ENCODE peak calls at places on chromosomes 13 and 19, in ten cellular contexts. E is breast epithelium, L is GM12892, I is HepG2, V is uterus, N is endothelial cell of umbilical vein, B is lower leg skin, A is right lobe of liver, H is body of pancreas, K is GM12878. C is an unnamed sample.

GRCh38 chr19:1239420-1239795 is 1.6 kb upstream of the CBARP start:
- DNase-seq in E (no peak), L (no peak), I (no peak), V (no peak), N (no peak), B (no peak), A (no peak), H (no peak), K (no peak), C (no peak)

GRCh38 chr13:44764334-44764733 is 188.2 kb upstream of the TSC22D1 start:
- DNase-seq in E (no peak), L (no peak), I (no peak), V (no peak), N (no peak), B (no peak), A (no peak), H (peak; percentile 78), K (no peak), C (no peak)

GRCh38 chr13:46354143-46355087 is 32.6 kb downstream of the RUBCNL start:
- DNase-seq in E (no peak), L (no peak), I (peak; percentile 68), V (no peak), N (peak; percentile 14), B (no peak), A (no peak), H (no peak), K (peak; percentile 53), C (no peak)

GRCh38 chr13:73167046-73167820 is 108.4 kb downstream of the KLF5 start:
- DNase-seq in E (no peak), L (no peak), I (no peak), V (no peak), N (no peak), B (no peak), A (no peak), H (no peak), K (no peak), C (no peak)

GRCh38 chr19:16175954-16176353 is 2.6 kb upstream of the CIB3 start:
- DNase-seq in E (no peak), L (no peak), I (no peak), V (no peak), N (no peak), B (no peak), A (no peak), H (no peak), K (no peak), C (no peak)

GRCh38 chr13:57632276-57633140 is 964 bp downstream of the PCDH17 start:
- DNase-seq in E (peak; percentile 51), L (no peak), I (no peak), V (no peak), N (peak; percentile 39), B (no peak), A (peak; percentile 51), H (peak; percentile 15), K (no peak), C (peak; percentile 11)

GRCh38 chr19:1465191-1466016 is 13.6 kb downstream of the C19orf25 start:
- DNase-seq in E (no peak), L (no peak), I (no peak), V (no peak), N (peak; percentile 41), B (no peak), A (peak; percentile 67), H (no peak), K (no peak), C (no peak)

GRCh38 chr19:41893899-41894298 is 10.9 kb downstream of the ARHGEF1 start:
- DNase-seq in E (no peak), L (no peak), I (peak; percentile 59), V (no peak), N (no peak), B (no peak), A (no peak), H (no peak), K (no peak), C (no peak)

GRCh38 chr13:70098669-70099068 is 9.0 kb upstream of the ATXN8OS start:
- DNase-seq in E (no peak), L (no peak), I (no peak), V (no peak), N (peak; percentile 14), B (no peak), A (no peak), H (no peak), K (no peak), C (no peak)

GRCh38 chr13:51717786-51718398 is 86.1 kb downstream of the DHRS12 start:
- DNase-seq in E (no peak), L (no peak), I (no peak), V (no peak), N (no peak), B (no peak), A (no peak), H (no peak), K (no peak), C (no peak)

GRCh38 chr19:3687774-3688706 is 12.2 kb downstream of the PIP5K1C start:
- DNase-seq in E (peak; percentile 78), L (peak; percentile 70), I (peak; percentile 41), V (peak; percentile 21), N (no peak), B (no peak), A (peak; percentile 72), H (peak; percentile 57), K (no peak), C (no peak)

GRCh38 chr19:47284324-47284899 is 9.7 kb downstream of the INAFM1 start:
- DNase-seq in E (no peak), L (no peak), I (peak; percentile 53), V (peak; percentile 33), N (peak; percentile 57), B (no peak), A (no peak), H (no peak), K (no peak), C (no peak)

GRCh38 chr13:28558126-28558525 is 63.2 kb upstream of the FLT1 start:
- DNase-seq in E (no peak), L (no peak), I (no peak), V (no peak), N (peak; percentile 71), B (no peak), A (no peak), H (no peak), K (no peak), C (no peak)

GRCh38 chr19:15280048-15280725 is 47.9 kb upstream of the EPHX3 start:
- DNase-seq in E (no peak), L (no peak), I (no peak), V (no peak), N (no peak), B (no peak), A (peak; percentile 39), H (no peak), K (no peak), C (no peak)

GRCh38 chr13:99275093-99275469 is 16.9 kb upstream of the GPR18 start:
- DNase-seq in E (no peak), L (no peak), I (no peak), V (no peak), N (no peak), B (no peak), A (no peak), H (no peak), K (no peak), C (no peak)

GRCh38 chr13:94249512-94249911 is 230.0 kb downstream of the DCT start:
- DNase-seq in E (no peak), L (no peak), I (peak; percentile 27), V (no peak), N (no peak), B (no peak), A (no peak), H (no peak), K (no peak), C (no peak)

DNA sequence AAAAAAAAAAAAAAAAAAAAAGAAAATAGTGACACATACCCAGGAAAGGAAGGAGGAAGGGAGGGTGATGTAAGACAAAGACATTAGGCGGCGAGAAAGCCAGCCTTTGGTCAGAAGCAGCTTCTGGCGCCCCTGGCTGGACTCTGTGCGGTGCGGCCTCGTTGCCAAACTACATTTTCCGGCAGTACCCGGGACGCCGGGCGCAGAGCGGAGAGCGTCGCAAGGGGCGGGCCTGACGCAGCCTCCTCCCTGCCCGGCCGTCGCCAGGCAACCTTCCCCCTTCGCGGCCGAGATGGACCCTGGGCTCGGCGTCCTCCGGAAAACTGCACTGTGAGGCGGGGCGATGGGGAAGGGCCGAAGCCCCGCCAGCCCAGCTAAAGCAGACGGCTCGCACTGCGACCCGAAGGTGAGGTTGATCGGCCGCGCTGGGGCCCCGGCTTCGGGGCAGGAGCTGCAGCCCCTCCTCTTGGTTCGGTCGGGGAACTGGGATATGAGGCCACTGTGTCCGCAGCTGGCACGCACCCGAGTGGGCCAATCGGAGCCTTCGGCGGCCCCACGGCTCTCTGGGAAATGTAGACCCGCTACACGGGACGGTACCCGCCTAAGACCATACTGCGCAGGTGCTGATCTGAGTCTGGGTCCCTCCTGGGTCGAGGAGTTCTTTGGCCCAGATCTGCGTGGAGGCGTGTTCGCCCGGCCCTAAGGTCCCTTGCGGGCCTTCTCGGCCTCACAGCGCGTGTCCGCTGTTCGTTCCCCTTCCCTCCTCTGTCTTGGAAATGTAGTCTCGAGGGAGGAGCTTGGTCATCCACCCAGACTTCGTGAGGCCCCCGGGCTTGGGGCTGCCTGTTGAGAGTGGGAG is 2.3 kb upstream of the MZF1 start:
- DNase-seq in E (peak; percentile 88), L (peak; percentile 72), I (peak; percentile 83), V (peak; percentile 90), N (peak; percentile 95), B (peak; percentile 97), A (peak; percentile 93), H (peak; percentile 87), K (peak; percentile 58), C (peak; percentile 91)
- TF ChIP-seq POLR2A in E (no peak), L (peak; percentile 70), I (peak; percentile 95), V (peak; percentile 76), N (peak; percentile 91), B (no peak), A (peak; percentile 42), H (peak; percentile 57), K (peak; percentile 75), C (no peak)

GRCh38 chr13:27549406-27549981 is 70.8 kb downstream of the LNX2 start:
- DNase-seq in E (no peak), L (no peak), I (no peak), V (no peak), N (no peak), B (no peak), A (no peak), H (peak; percentile 75), K (no peak), C (no peak)
- TF ChIP-seq POLR2A in E (no peak), L (no peak), I (no peak), V (no peak), N (no peak), B (no peak), A (no peak), H (no peak), K (no peak), C (no peak)

DNA sequence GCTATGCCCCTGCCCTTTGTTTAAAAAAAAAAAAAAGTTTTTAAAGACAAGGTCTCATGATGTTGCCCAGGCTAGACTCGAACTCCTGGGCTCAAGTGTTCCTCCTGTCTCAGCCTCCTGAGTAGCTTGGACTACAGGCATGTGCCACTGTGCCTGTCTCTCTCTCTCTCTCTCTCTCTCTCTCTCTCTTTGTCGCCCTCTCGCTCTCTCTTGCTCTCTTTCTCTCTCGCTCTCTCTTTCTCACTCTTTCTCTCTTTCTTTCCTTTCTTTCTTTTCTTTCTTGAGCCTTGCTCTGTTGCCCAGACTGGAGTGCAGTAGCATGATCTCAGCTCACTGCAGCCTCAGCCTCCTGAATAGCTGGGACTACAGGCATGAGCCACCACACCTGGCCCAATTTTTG is 7.5 kb downstream of the COX6B1 start:
- DNase-seq in E (no peak), L (no peak), I (no peak), V (no peak), N (no peak), B (no peak), A (no peak), H (no peak), K (no peak), C (no peak)
- TF ChIP-seq POLR2A in E (no peak), L (no peak), I (no peak), V (no peak), N (no peak), B (no peak), A (no peak), H (no peak), K (no peak), C (no peak)

GRCh38 chr13:32116210-32116609 is 84.6 kb downstream of the FRY start:
- DNase-seq in E (no peak), L (no peak), I (no peak), V (no peak), N (no peak), B (no peak), A (no peak), H (no peak), K (no peak), C (no peak)
- TF ChIP-seq POLR2A in E (no peak), L (no peak), I (no peak), V (no peak), N (no peak), B (no peak), A (no peak), H (no peak), K (no peak), C (no peak)

C was measured in heart left ventricle.